ENCODE peak calls at places on chromosomes 13 and 19, in five cellular contexts. One of them, this sample, is unnamed.

GRCh38 chr19:2613507-2614295 is 88.8 kb downstream of the GNG7 start:
- DNase-seq in choroid plexus epithelial cell: peak
- DNase-seq in IMR-90: peak
- DNase-seq in thyroid gland: peak
- DNase-seq in breast epithelium: no peak
- DNase-seq in this sample: no peak

GRCh38 chr13:31968473-31968872 is 63.1 kb upstream of the FRY start:
- DNase-seq in choroid plexus epithelial cell: peak
- DNase-seq in IMR-90: no peak
- DNase-seq in thyroid gland: peak
- DNase-seq in breast epithelium: no peak
- DNase-seq in this sample: no peak

GRCh38 chr13:55652657-55653056 is 1488.1 kb upstream of the PRR20A start:
- DNase-seq in choroid plexus epithelial cell: no peak
- DNase-seq in IMR-90: no peak
- DNase-seq in thyroid gland: no peak
- DNase-seq in breast epithelium: no peak
- DNase-seq in this sample: no peak

GRCh38 chr13:66665991-66666390 is 564.1 kb downstream of the PCDH9 start:
- DNase-seq in choroid plexus epithelial cell: peak
- DNase-seq in IMR-90: peak
- DNase-seq in thyroid gland: peak
- DNase-seq in breast epithelium: no peak
- DNase-seq in this sample: no peak

GRCh38 chr19:18225702-18226468 is at the start of gene PDE4C:
- DNase-seq in choroid plexus epithelial cell: no peak
- DNase-seq in IMR-90: no peak
- DNase-seq in thyroid gland: no peak
- DNase-seq in breast epithelium: no peak
- DNase-seq in this sample: no peak

GRCh38 chr19:50838239-50838638 is 4.9 kb upstream of the KLK15 start:
- DNase-seq in choroid plexus epithelial cell: peak
- DNase-seq in IMR-90: no peak
- DNase-seq in thyroid gland: peak
- DNase-seq in breast epithelium: no peak
- DNase-seq in this sample: no peak

GRCh38 chr19:30873003-30873402 is 476.2 kb downstream of the TSHZ3 start:
- DNase-seq in choroid plexus epithelial cell: no peak
- DNase-seq in IMR-90: no peak
- DNase-seq in thyroid gland: no peak
- DNase-seq in breast epithelium: no peak
- DNase-seq in this sample: no peak

GRCh38 chr13:106636492-106636891 is 68.6 kb upstream of the ARGLU1 start:
- DNase-seq in choroid plexus epithelial cell: no peak
- DNase-seq in IMR-90: no peak
- DNase-seq in thyroid gland: no peak
- DNase-seq in breast epithelium: no peak
- DNase-seq in this sample: no peak

GRCh38 chr13:72527333-72527732 is 200.1 kb downstream of the MZT1 start:
- DNase-seq in choroid plexus epithelial cell: no peak
- DNase-seq in IMR-90: no peak
- DNase-seq in thyroid gland: no peak
- DNase-seq in breast epithelium: no peak
- DNase-seq in this sample: no peak

GRCh38 chr13:100139822-100140221 is 50.9 kb downstream of the PCCA start:
- DNase-seq in choroid plexus epithelial cell: peak
- DNase-seq in IMR-90: peak
- DNase-seq in thyroid gland: no peak
- DNase-seq in breast epithelium: no peak
- DNase-seq in this sample: no peak

GRCh38 chr13:101398191-101398590 is 18.1 kb downstream of the NALCN start:
- DNase-seq in choroid plexus epithelial cell: peak
- DNase-seq in IMR-90: peak
- DNase-seq in thyroid gland: no peak
- DNase-seq in breast epithelium: no peak
- DNase-seq in this sample: no peak

GRCh38 chr19:7705387-7706187 is 3.7 kb upstream of the FCER2 start:
- DNase-seq in choroid plexus epithelial cell: no peak
- DNase-seq in IMR-90: no peak
- DNase-seq in thyroid gland: peak
- DNase-seq in breast epithelium: no peak
- DNase-seq in this sample: no peak

GRCh38 chr19:23810496-23810895 is 51.8 kb upstream of the ZNF681 start:
- DNase-seq in choroid plexus epithelial cell: no peak
- DNase-seq in IMR-90: no peak
- DNase-seq in thyroid gland: no peak
- DNase-seq in breast epithelium: no peak
- DNase-seq in this sample: no peak

GRCh38 chr13:23889598-23890224 is 511 bp upstream of the MIPEP start:
- DNase-seq in choroid plexus epithelial cell: no peak
- DNase-seq in IMR-90: no peak
- DNase-seq in thyroid gland: no peak
- DNase-seq in breast epithelium: no peak
- DNase-seq in this sample: no peak

GRCh38 chr19:49114630-49115363 is 627 bp downstream of the LIN7B start:
- DNase-seq in choroid plexus epithelial cell: peak
- DNase-seq in IMR-90: peak
- DNase-seq in thyroid gland: peak
- DNase-seq in breast epithelium: no peak
- DNase-seq in this sample: no peak

GRCh38 chr13:24161010-24161775 is 673 bp downstream of the SPATA13 start:
- DNase-seq in choroid plexus epithelial cell: no peak
- DNase-seq in IMR-90: no peak
- DNase-seq in thyroid gland: peak
- DNase-seq in breast epithelium: peak
- DNase-seq in this sample: no peak

GRCh38 chr19:48192750-48193149 is 22.3 kb downstream of the ZSWIM9 start:
- DNase-seq in choroid plexus epithelial cell: no peak
- DNase-seq in IMR-90: no peak
- DNase-seq in thyroid gland: no peak
- DNase-seq in breast epithelium: no peak
- DNase-seq in this sample: no peak

GRCh38 chr19:10270180-10270615 is 722 bp upstream of the ICAM1 start:
- DNase-seq in choroid plexus epithelial cell: peak
- DNase-seq in IMR-90: no peak
- DNase-seq in thyroid gland: peak
- DNase-seq in breast epithelium: no peak
- DNase-seq in this sample: no peak

GRCh38 chr19:3607398-3608078 is 863 bp upstream of the TBXA2R start:
- DNase-seq in choroid plexus epithelial cell: no peak
- DNase-seq in IMR-90: no peak
- DNase-seq in thyroid gland: no peak
- DNase-seq in breast epithelium: no peak
- DNase-seq in this sample: no peak

GRCh38 chr13:112991611-112992010 is 22.6 kb downstream of the MCF2L start:
- DNase-seq in choroid plexus epithelial cell: no peak
- DNase-seq in IMR-90: no peak
- DNase-seq in thyroid gland: no peak
- DNase-seq in breast epithelium: no peak
- DNase-seq in this sample: no peak

GRCh38 chr19:32406161-32407003 is 812 bp downstream of the DPY19L3 start:
- DNase-seq in choroid plexus epithelial cell: no peak
- DNase-seq in IMR-90: no peak
- DNase-seq in thyroid gland: no peak
- DNase-seq in breast epithelium: no peak
- DNase-seq in this sample: no peak

GRCh38 chr19:39110263-39110967 is 15.2 kb upstream of the PAK4 start:
- DNase-seq in choroid plexus epithelial cell: peak
- DNase-seq in IMR-90: no peak
- DNase-seq in thyroid gland: peak
- DNase-seq in breast epithelium: peak
- DNase-seq in this sample: peak

GRCh38 chr19:52993342-52994178 is 20.2 kb upstream of the ERVV-1 start:
- DNase-seq in choroid plexus epithelial cell: peak
- DNase-seq in IMR-90: peak
- DNase-seq in thyroid gland: peak
- DNase-seq in breast epithelium: peak
- DNase-seq in this sample: peak

GRCh38 chr13:46884531-46884930 is 12.3 kb downstream of the HTR2A start:
- DNase-seq in choroid plexus epithelial cell: no peak
- DNase-seq in IMR-90: no peak
- DNase-seq in thyroid gland: no peak
- DNase-seq in breast epithelium: no peak
- DNase-seq in this sample: no peak

GRCh38 chr19:14473073-14473790 is 1.9 kb downstream of the PTGER1 start:
- DNase-seq in choroid plexus epithelial cell: no peak
- DNase-seq in IMR-90: no peak
- DNase-seq in thyroid gland: no peak
- DNase-seq in breast epithelium: no peak
- DNase-seq in this sample: no peak

GRCh38 chr13:109209526-109209925 is 576.9 kb downstream of the IRS2 start:
- DNase-seq in choroid plexus epithelial cell: no peak
- DNase-seq in IMR-90: no peak
- DNase-seq in thyroid gland: no peak
- DNase-seq in breast epithelium: no peak
- DNase-seq in this sample: no peak

GRCh38 chr19:47779524-47780214 is 1.2 kb downstream of the SELENOW start:
- DNase-seq in choroid plexus epithelial cell: no peak
- DNase-seq in IMR-90: no peak
- DNase-seq in thyroid gland: peak
- DNase-seq in breast epithelium: no peak
- DNase-seq in this sample: no peak

GRCh38 chr19:39410620-39411005 is 1.9 kb upstream of the PLEKHG2 start:
- DNase-seq in choroid plexus epithelial cell: no peak
- DNase-seq in IMR-90: no peak
- DNase-seq in thyroid gland: no peak
- DNase-seq in breast epithelium: no peak
- DNase-seq in this sample: no peak

GRCh38 chr19:17687857-17688784 is at the start of gene UNC13A:
- DNase-seq in choroid plexus epithelial cell: peak
- DNase-seq in IMR-90: peak
- DNase-seq in thyroid gland: peak
- DNase-seq in breast epithelium: no peak
- DNase-seq in this sample: peak

GRCh38 chr19:15169541-15170285 is 31.1 kb downstream of the NOTCH3 start:
- DNase-seq in choroid plexus epithelial cell: no peak
- DNase-seq in IMR-90: no peak
- DNase-seq in thyroid gland: no peak
- DNase-seq in breast epithelium: no peak
- DNase-seq in this sample: no peak

GRCh38 chr19:55303477-55303876 is 19.7 kb downstream of the BRSK1 start:
- DNase-seq in choroid plexus epithelial cell: no peak
- DNase-seq in IMR-90: no peak
- DNase-seq in thyroid gland: no peak
- DNase-seq in breast epithelium: no peak
- DNase-seq in this sample: no peak

GRCh38 chr13:111074826-111075225 is 40.3 kb upstream of the ARHGEF7 start:
- DNase-seq in choroid plexus epithelial cell: peak
- DNase-seq in IMR-90: no peak
- DNase-seq in thyroid gland: no peak
- DNase-seq in breast epithelium: no peak
- DNase-seq in this sample: no peak

GRCh38 chr13:111080642-111081041 is 34.5 kb upstream of the ARHGEF7 start:
- DNase-seq in choroid plexus epithelial cell: no peak
- DNase-seq in IMR-90: no peak
- DNase-seq in thyroid gland: no peak
- DNase-seq in breast epithelium: no peak
- DNase-seq in this sample: no peak

GRCh38 chr13:111079375-111079774 is 35.7 kb upstream of the ARHGEF7 start:
- DNase-seq in choroid plexus epithelial cell: no peak
- DNase-seq in IMR-90: no peak
- DNase-seq in thyroid gland: no peak
- DNase-seq in breast epithelium: no peak
- DNase-seq in this sample: no peak

GRCh38 chr13:111082240-111082639 is 32.9 kb upstream of the ARHGEF7 start:
- DNase-seq in choroid plexus epithelial cell: no peak
- DNase-seq in IMR-90: no peak
- DNase-seq in thyroid gland: no peak
- DNase-seq in breast epithelium: no peak
- DNase-seq in this sample: no peak

GRCh38 chr13:111076156-111077013 is 38.7 kb upstream of the ARHGEF7 start:
- DNase-seq in choroid plexus epithelial cell: no peak
- DNase-seq in IMR-90: no peak
- DNase-seq in thyroid gland: no peak
- DNase-seq in breast epithelium: no peak
- DNase-seq in this sample: no peak
- TF ChIP-seq CTCF in choroid plexus epithelial cell: no peak
- TF ChIP-seq CTCF in IMR-90: peak
- TF ChIP-seq CTCF in thyroid gland: no peak
- TF ChIP-seq CTCF in breast epithelium: no peak
- TF ChIP-seq CTCF in this sample: no peak

DNA sequence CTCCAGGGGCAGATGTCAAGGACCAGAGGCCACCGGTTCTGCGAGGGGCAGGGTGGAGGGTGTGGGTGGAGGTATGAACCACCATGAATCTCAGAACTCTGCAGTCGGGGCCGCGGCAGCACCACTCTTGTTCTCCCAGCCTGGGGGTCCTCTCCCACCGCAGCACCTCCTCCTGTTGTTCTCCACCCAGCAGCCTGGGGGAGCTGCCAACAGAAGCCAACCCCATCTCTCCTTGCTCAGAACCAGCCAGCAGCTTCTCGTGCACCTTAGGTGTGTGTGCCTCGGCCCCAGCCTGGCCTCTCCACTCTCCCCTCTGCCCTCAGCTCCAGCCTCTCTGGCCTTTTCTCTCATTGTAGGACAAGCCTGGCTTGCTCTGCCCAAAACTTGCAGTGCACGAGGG is 31.9 kb upstream of the CCNE1 start:
- DNase-seq in choroid plexus epithelial cell: no peak
- DNase-seq in IMR-90: no peak
- DNase-seq in thyroid gland: no peak
- DNase-seq in breast epithelium: no peak
- DNase-seq in this sample: no peak
- TF ChIP-seq CTCF in choroid plexus epithelial cell: no peak
- TF ChIP-seq CTCF in IMR-90: no peak
- TF ChIP-seq CTCF in thyroid gland: no peak
- TF ChIP-seq CTCF in breast epithelium: no peak
- TF ChIP-seq CTCF in this sample: no peak

GRCh38 chr13:49495783-49496762 is at the start of gene PHF11:
- DNase-seq in choroid plexus epithelial cell: peak
- DNase-seq in IMR-90: peak
- DNase-seq in thyroid gland: peak
- DNase-seq in breast epithelium: peak
- DNase-seq in this sample: no peak
- TF ChIP-seq CTCF in choroid plexus epithelial cell: no peak
- TF ChIP-seq CTCF in IMR-90: no peak
- TF ChIP-seq CTCF in thyroid gland: no peak
- TF ChIP-seq CTCF in breast epithelium: no peak
- TF ChIP-seq CTCF in this sample: no peak

DNA sequence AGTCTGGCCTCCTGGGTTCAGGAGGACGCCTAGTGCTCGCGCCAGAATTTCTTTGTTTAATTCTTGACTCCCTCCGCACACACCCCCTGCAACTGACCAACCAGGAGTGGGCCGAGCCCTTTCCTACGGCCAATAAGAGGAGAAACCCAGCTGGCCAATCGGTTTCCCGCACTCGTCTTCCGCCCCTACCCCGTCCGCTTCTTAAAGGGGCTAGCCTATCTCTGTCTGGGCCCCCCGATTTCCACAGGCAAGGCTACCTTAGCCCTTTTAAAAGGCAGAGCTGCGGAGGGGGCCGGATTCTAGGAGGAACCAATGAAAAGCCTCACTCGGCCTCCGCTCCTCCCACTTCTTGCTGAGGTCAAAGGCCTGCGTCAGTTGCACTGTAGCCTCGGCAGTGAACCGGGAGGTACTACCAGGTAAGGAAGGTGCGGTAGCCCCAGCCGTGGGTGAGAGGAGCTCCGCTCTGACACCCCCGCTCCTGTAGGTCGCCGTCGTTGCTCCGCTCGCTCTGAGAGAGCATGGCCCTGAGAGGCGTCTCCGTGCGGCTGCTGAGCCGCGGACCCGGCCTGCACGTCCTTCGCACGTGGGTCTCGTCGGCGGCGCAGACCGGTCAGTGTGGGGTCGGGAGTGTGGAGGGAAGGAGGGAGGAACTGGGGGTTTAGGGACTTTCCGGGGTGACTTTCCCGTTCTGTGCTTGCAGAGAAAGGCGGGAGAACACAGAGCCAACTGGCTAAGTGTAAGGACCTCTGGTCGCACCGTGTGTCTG is at the start of gene GCDH:
- DNase-seq in choroid plexus epithelial cell: peak
- DNase-seq in IMR-90: peak
- DNase-seq in thyroid gland: peak
- DNase-seq in breast epithelium: peak
- DNase-seq in this sample: peak
- TF ChIP-seq CTCF in choroid plexus epithelial cell: no peak
- TF ChIP-seq CTCF in IMR-90: no peak
- TF ChIP-seq CTCF in thyroid gland: no peak
- TF ChIP-seq CTCF in breast epithelium: no peak
- TF ChIP-seq CTCF in this sample: peak